ENCODE peak calls at places on chromosomes 12 and 14, in four cellular contexts. A is fibroblast of lung, N is neural progenitor cell, C is kidney. Y is an unnamed sample.

GRCh38 chr12:2113501-2113912 is 60.7 kb downstream of the CACNA1C start:
- DNase-seq in A (no peak), N (no peak), C (no peak), Y (no peak)

GRCh38 chr12:82832981-82833380 is 146.3 kb downstream of the TMTC2 start:
- DNase-seq in A (no peak), N (no peak), C (no peak), Y (no peak)

GRCh38 chr14:52447236-52447635 is 105.1 kb downstream of the TXNDC16 start:
- DNase-seq in A (no peak), N (no peak), C (no peak), Y (no peak)

GRCh38 chr12:107684990-107685359 is 624 bp upstream of the PWP1 start:
- DNase-seq in A (peak), N (peak), C (no peak), Y (peak)

GRCh38 chr12:12724421-12725085 is 7.4 kb downstream of the CDKN1B start:
- DNase-seq in A (peak), N (peak), C (no peak), Y (no peak)

GRCh38 chr14:69708586-69709169 is 58.3 kb upstream of the SRSF5 start:
- DNase-seq in A (no peak), N (peak), C (peak), Y (no peak)

GRCh38 chr14:72613196-72613974 is 280.5 kb downstream of the DPF3 start:
- DNase-seq in A (no peak), N (no peak), C (peak), Y (peak)

GRCh38 chr12:57237952-57238853 is 8.7 kb downstream of the SHMT2 start:
- DNase-seq in A (no peak), N (peak), C (no peak), Y (no peak)

GRCh38 chr14:104803916-104804371 is 3.0 kb downstream of the ZBTB42 start:
- DNase-seq in A (no peak), N (no peak), C (no peak), Y (no peak)

GRCh38 chr14:32702571-32702970 is 236.1 kb upstream of the NPAS3 start:
- DNase-seq in A (peak), N (peak), C (peak), Y (peak)

GRCh38 chr14:63470877-63471565 is 72.2 kb downstream of the PPP2R5E start:
- DNase-seq in A (peak), N (no peak), C (no peak), Y (no peak)

GRCh38 chr12:45232146-45232731 is 16.3 kb downstream of the ANO6 start:
- DNase-seq in A (peak), N (no peak), C (no peak), Y (no peak)

GRCh38 chr12:105420046-105420445 is 89.6 kb downstream of the C12orf75 start:
- DNase-seq in A (no peak), N (no peak), C (no peak), Y (no peak)

GRCh38 chr14:31950760-31951637 is 126.1 kb upstream of the ARHGAP5 start:
- DNase-seq in A (peak), N (peak), C (peak), Y (peak)

GRCh38 chr14:24279301-24280186 is 8.1 kb upstream of the RABGGTA start:
- DNase-seq in A (no peak), N (no peak), C (no peak), Y (no peak)

GRCh38 chr14:70268760-70269159 is 80.0 kb upstream of the SLC8A3 start:
- DNase-seq in A (no peak), N (no peak), C (no peak), Y (no peak)

GRCh38 chr12:101570022-101570421 is 24.7 kb upstream of the MYBPC1 start:
- DNase-seq in A (peak), N (peak), C (no peak), Y (no peak)

GRCh38 chr14:99325016-99325415 is 53.0 kb upstream of the BCL11B start:
- DNase-seq in A (no peak), N (no peak), C (no peak), Y (no peak)

GRCh38 chr14:81169711-81170103 is 51.1 kb downstream of the GTF2A1 start:
- DNase-seq in A (no peak), N (peak), C (peak), Y (peak)

GRCh38 chr12:106386836-106387555 is 29.4 kb downstream of the POLR3B start:
- DNase-seq in A (peak), N (no peak), C (no peak), Y (no peak)

GRCh38 chr12:24903305-24904088 is 45.4 kb downstream of the BCAT1 start:
- DNase-seq in A (peak), N (peak), C (no peak), Y (no peak)

DNA sequence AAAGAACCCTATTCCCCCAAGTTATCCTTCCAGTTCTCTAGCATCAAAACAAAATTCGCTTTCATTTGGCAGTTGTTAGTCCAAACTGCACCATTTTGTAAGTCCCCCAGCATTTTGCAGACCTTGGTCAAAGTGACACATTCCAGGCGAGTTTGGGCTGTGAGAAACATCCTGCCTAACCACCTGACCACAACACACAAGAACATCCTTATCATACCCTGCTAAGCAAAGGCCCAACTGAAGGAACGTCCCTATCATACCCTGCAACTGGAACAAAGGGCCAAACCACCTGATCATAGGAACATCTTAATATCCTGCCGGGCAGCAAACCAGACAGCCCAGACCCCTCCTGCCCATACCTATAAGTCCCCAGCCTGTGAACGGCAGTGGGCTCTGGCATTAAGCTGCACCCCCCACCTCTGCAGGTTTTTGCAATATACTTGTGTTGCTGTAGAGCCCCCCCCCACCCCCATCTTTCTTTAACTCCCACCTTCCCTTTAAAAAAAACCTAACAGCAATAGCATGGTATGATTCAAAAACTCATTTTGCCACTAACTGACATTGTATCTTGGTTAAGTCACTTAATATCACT is 2.7 kb downstream of the PCNX4 start:
- DNase-seq in A (peak), N (peak), C (no peak), Y (no peak)
- H3K4me3 ChIP-seq in A (peak), N (peak), C (peak), Y (no peak)

GRCh38 chr14:95078841-95079240 is 78.5 kb downstream of the DICER1 start:
- DNase-seq in A (no peak), N (no peak), C (no peak), Y (no peak)
- H3K9ac ChIP-seq in A (no peak), N (no peak), C (no peak), Y (no peak)

GRCh38 chr12:29148065-29148957 is 767 bp upstream of the FAR2 start:
- DNase-seq in A (peak), N (peak), C (no peak), Y (peak)
- TF ChIP-seq CTCF in A (no peak), N (peak), C (no peak), Y (no peak)

GRCh38 chr12:28540324-28540714 is 350.1 kb downstream of the CCDC91 start:
- DNase-seq in A (peak), N (no peak), C (no peak), Y (no peak)

GRCh38 chr12:28537474-28537873 is 347.2 kb downstream of the CCDC91 start:
- DNase-seq in A (no peak), N (no peak), C (no peak), Y (no peak)

GRCh38 chr12:28535216-28535615 is 345.0 kb downstream of the CCDC91 start:
- DNase-seq in A (peak), N (no peak), C (no peak), Y (no peak)

GRCh38 chr12:28539691-28540323 is 349.6 kb downstream of the CCDC91 start:
- DNase-seq in A (no peak), N (no peak), C (no peak), Y (no peak)

GRCh38 chr12:28536088-28536487 is 345.8 kb downstream of the CCDC91 start:
- DNase-seq in A (peak), N (no peak), C (no peak), Y (no peak)
- H3K4me3 ChIP-seq in A (no peak), N (no peak), C (no peak), Y (no peak)

GRCh38 chr14:101810897-101811620 is 49.5 kb downstream of the PPP2R5C start:
- DNase-seq in A (peak), N (no peak), C (no peak), Y (no peak)

GRCh38 chr14:101812071-101812470 is 50.6 kb downstream of the PPP2R5C start:
- DNase-seq in A (no peak), N (no peak), C (no peak), Y (no peak)

GRCh38 chr14:101814869-101815268 is 53.4 kb downstream of the PPP2R5C start:
- DNase-seq in A (no peak), N (no peak), C (no peak), Y (no peak)

GRCh38 chr14:101813833-101814232 is 52.3 kb downstream of the PPP2R5C start:
- DNase-seq in A (no peak), N (no peak), C (no peak), Y (no peak)

DNA sequence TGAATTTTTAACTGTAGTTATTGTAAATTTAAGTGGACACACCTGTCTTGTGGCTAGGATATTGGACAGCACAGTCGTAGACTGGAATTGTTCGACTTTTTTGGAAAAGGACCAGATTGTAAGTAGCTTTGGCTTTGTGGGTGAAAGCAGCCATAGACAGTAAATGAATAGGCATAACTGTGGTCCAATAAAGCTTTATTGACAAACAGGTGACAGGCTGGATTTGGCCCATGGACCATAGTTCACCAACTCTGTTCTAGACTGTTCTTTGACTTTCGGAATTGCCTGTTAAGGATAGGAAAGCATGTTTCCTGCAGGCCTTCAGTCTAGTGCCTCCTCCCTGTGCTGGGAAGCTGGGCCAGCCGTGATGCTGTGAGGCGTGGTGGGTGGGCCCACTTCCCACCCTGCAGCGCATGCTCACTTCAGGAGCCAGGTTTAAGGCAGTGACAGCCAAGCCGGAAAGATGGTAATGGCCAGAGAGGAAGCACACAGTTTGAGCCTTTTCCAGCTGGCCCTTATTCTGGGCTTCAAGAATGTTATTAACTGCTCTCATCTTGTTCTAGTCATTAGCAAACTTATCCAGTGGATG is 51.8 kb downstream of the PPP2R5C start:
- DNase-seq in A (no peak), N (no peak), C (no peak), Y (peak)
- H3K9ac ChIP-seq in A (no peak), N (no peak), C (no peak), Y (no peak)

GRCh38 chr14:106874365-106874764 is 1348.0 kb downstream of the TMEM121 start:
- DNase-seq in A (no peak), N (no peak), C (no peak), Y (no peak)

GRCh38 chr14:106877527-106877926 is 1351.1 kb downstream of the TMEM121 start:
- DNase-seq in A (no peak), N (no peak), C (no peak), Y (no peak)

GRCh38 chr14:106876711-106877110 is 1350.3 kb downstream of the TMEM121 start:
- DNase-seq in A (no peak), N (no peak), C (no peak), Y (no peak)

GRCh38 chr14:106872619-106873446 is 1346.5 kb downstream of the TMEM121 start:
- DNase-seq in A (no peak), N (no peak), C (peak), Y (peak)

DNA sequence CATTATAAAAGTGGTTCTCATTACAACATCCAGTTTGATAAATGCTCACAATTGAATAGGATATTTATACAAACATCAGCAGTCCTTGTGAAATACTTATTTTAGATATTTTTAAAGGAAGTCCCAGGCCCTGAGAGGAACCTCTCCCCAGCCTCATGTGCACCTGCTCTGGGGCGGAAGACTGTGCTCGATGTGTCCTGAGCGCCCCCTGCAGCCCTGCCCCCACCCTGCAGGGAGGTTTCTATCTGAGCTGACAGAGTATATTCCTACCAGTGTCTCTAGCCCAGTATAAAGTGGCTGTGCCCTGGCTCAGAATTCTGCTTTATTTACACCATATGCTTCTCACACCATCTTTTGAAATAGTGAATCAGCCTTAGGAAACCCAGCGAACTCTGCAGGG is 1349.1 kb downstream of the TMEM121 start:
- DNase-seq in A (no peak), N (no peak), C (no peak), Y (peak)
- TF ChIP-seq CTCF in A (no peak), N (no peak), C (peak), Y (no peak)

DNA sequence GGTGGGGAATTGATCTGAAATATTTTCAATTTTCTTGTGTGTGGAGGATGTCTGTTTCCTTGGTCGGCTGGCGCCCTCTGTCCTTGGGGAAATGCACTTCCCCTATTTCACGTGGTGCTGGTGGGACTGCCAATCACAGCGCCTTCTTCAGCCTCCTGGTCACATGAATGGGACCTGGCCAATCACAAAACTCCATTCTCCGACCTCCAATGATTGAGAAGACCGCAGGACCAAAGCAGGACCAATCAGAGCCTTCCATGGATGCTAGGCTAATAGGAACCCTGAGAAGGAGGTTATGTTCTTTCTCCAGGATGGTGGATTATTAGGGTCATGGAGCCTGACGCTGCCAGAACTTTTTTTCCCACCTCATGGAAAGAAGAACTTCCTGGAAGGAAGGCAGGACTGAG is 188.7 kb downstream of the TTC8 start:
- DNase-seq in A (no peak), N (peak), C (no peak), Y (peak)
- H3K4me3 ChIP-seq in A (no peak), N (no peak), C (no peak), Y (peak)

DNA sequence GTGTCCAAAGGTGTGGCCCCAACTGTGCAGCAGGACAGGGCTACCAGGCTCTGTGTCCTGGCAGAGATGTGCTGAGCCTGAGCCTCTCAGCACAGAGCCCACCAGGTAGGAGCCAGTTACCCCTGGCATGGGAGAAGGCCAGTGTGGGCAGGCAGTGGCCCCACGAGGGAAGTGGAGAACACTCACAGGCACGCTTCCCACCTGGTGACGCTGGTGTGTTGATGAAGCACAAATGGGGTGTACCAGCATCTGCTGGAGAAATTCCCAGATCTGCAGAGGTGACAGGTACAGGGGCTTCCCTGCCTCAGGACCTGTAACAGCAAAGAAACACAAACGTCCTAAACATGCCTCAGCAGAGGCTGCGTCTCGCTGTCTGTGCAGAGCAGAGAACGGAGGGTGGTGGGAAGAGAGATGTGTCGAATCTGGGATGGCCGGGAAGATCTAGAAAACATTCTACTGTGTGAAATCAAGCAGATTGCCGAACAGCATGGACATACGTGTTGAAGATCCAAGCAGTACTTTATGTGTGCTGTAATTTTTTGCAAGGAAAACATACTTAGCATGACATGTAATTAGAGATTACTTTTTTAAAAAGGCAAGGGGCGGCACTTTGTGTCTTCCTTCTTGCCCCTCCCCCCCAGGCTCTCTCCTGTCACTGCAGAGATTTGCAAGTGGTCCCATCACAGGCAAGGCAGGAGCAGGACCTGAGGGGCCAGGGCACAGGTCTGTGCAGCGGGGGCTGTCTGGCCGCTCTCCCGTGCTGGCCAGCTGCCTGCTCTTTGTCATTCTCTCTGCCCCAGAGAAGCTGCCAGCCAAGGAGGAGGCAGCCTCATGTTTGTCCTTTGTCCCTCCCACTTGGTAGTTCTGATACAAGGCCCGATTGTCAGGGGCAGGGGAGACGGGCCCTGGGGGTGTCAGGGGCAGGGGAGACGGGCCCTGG is 17.3 kb downstream of the HIP1R start:
- DNase-seq in A (no peak), N (no peak), C (peak), Y (no peak)
- H3K9ac ChIP-seq in A (no peak), N (no peak), C (no peak), Y (no peak)

GRCh38 chr12:7588703-7589329 is 76.9 kb downstream of the APOBEC1 start:
- DNase-seq in A (no peak), N (peak), C (no peak), Y (peak)
- TF ChIP-seq CTCF in A (peak), N (peak), C (peak), Y (peak)

GRCh38 chr12:55682087-55682796 is 25.5 kb downstream of the ITGA7 start:
- DNase-seq in A (no peak), N (no peak), C (peak), Y (no peak)
- H3K4me3 ChIP-seq in A (no peak), N (peak), C (peak), Y (peak)